ENCODE peak calls at places on chromosomes 1 and 21, in five cellular contexts. L, N, X, O and E are unnamed samples. For H3K4me1, the result is how much of the 10 kb centered on the place peaks cover.

GRCh38 chr1:85319931-85320330 is 43.5 kb upstream of the BCL10 start:
- DNase-seq in L (no peak), N (no peak), X (no peak), O (no peak), E (no peak)

GRCh38 chr1:204438628-204439027 is 27.0 kb upstream of the PPP1R15B start:
- DNase-seq in L (no peak), N (no peak), X (no peak), O (no peak), E (no peak)

GRCh38 chr1:1023700-1024099 is 3.8 kb downstream of the AGRN start:
- DNase-seq in L (no peak), N (no peak), X (no peak), O (no peak), E (no peak)

GRCh38 chr1:171644805-171645483 is 7.5 kb downstream of the MYOC start:
- DNase-seq in L (peak), N (peak), X (peak), O (peak), E (peak)

GRCh38 chr21:34129971-34130597 is 56.7 kb downstream of the MRPS6 start:
- DNase-seq in L (peak), N (no peak), X (no peak), O (no peak), E (peak)

GRCh38 chr1:209883341-209883971 is 54.6 kb upstream of the SYT14 start:
- DNase-seq in L (no peak), N (no peak), X (no peak), O (no peak), E (no peak)

GRCh38 chr1:2412773-2413494 is 570 bp upstream of the PEX10 start:
- DNase-seq in L (peak), N (no peak), X (no peak), O (no peak), E (no peak)

GRCh38 chr1:70195342-70195741 is 10.0 kb downstream of the LRRC40 start:
- DNase-seq in L (no peak), N (no peak), X (no peak), O (no peak), E (no peak)

GRCh38 chr1:21045351-21045750 is 131.3 kb downstream of the EIF4G3 start:
- DNase-seq in L (no peak), N (no peak), X (no peak), O (no peak), E (no peak)

GRCh38 chr1:228374711-228375577 is 31.7 kb downstream of the TRIM11 start:
- DNase-seq in L (no peak), N (no peak), X (no peak), O (no peak), E (no peak)

GRCh38 chr1:56424744-56425493 is 154.4 kb downstream of the PLPP3 start:
- DNase-seq in L (peak), N (peak), X (no peak), O (no peak), E (peak)

GRCh38 chr1:94633051-94633450 is 91.5 kb upstream of the F3 start:
- DNase-seq in L (no peak), N (no peak), X (no peak), O (no peak), E (no peak)

GRCh38 chr1:200154069-200154767 is 126.7 kb downstream of the NR5A2 start:
- DNase-seq in L (peak), N (no peak), X (peak), O (no peak), E (no peak)

GRCh38 chr1:228242313-228242864 is 34.5 kb downstream of the OBSCN start:
- DNase-seq in L (no peak), N (no peak), X (no peak), O (no peak), E (no peak)

GRCh38 chr1:28147264-28148094 is 29.0 kb downstream of the PTAFR start:
- DNase-seq in L (no peak), N (no peak), X (no peak), O (no peak), E (no peak)

GRCh38 chr1:99672022-99672421 is 26.1 kb downstream of the PALMD start:
- DNase-seq in L (no peak), N (no peak), X (no peak), O (no peak), E (no peak)

GRCh38 chr1:234009668-234010067 is 105.2 kb downstream of the SLC35F3 start:
- DNase-seq in L (no peak), N (no peak), X (no peak), O (no peak), E (no peak)

GRCh38 chr1:201275266-201275666 is 8.0 kb upstream of the PKP1 start:
- DNase-seq in L (no peak), N (peak), X (no peak), O (no peak), E (no peak)

GRCh38 chr1:3249846-3250501 is 181.0 kb downstream of the PRDM16 start:
- DNase-seq in L (no peak), N (no peak), X (no peak), O (no peak), E (no peak)

GRCh38 chr1:245099401-245099800 is 55.4 kb upstream of the KIF26B start:
- DNase-seq in L (no peak), N (no peak), X (no peak), O (no peak), E (no peak)

GRCh38 chr1:65417729-65418128 is 2.7 kb upstream of the LEPR start:
- DNase-seq in L (peak), N (no peak), X (no peak), O (no peak), E (no peak)

GRCh38 chr1:33169290-33170055 is 12.4 kb downstream of the TRIM62 start:
- DNase-seq in L (no peak), N (no peak), X (no peak), O (no peak), E (no peak)

GRCh38 chr1:45876000-45876399 is 72.6 kb downstream of the MAST2 start:
- DNase-seq in L (peak), N (no peak), X (no peak), O (no peak), E (no peak)

GRCh38 chr1:245156041-245156735 is 1.4 kb downstream of the KIF26B start:
- DNase-seq in L (peak), N (peak), X (no peak), O (peak), E (peak)

GRCh38 chr1:3061566-3061965 is 7.4 kb upstream of the PRDM16 start:
- DNase-seq in L (no peak), N (no peak), X (no peak), O (no peak), E (no peak)

GRCh38 chr1:218634212-218634611 is 289.1 kb downstream of the TGFB2 start:
- DNase-seq in L (no peak), N (no peak), X (no peak), O (no peak), E (no peak)

GRCh38 chr1:218633238-218633948 is 288.3 kb downstream of the TGFB2 start:
- DNase-seq in L (no peak), N (no peak), X (no peak), O (no peak), E (peak)

GRCh38 chr1:218640213-218640612 is 295.1 kb downstream of the TGFB2 start:
- DNase-seq in L (no peak), N (no peak), X (no peak), O (no peak), E (no peak)

GRCh38 chr1:218642033-218642954 is 297.2 kb downstream of the TGFB2 start:
- DNase-seq in L (no peak), N (no peak), X (no peak), O (no peak), E (no peak)

DNA sequence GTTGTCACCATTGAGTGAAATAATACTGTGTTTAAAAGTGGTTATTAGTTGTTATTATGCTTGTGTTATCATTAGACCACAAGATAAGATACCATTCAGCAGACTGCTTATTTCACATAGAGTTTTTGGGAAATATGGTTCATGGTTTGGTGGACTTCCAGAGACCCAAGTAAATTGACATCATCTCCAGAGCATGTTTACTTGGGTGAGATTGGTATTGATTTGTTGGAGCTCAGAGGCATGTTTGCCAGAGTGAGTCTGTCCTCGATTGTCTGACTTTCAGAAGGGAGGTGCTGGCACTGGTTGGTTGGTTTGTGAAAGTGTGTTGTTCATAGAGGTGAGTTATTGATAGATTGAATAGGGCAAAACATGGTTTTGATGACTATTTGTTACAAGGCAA is 291.4 kb downstream of the TGFB2 start:
- DNase-seq in L (no peak), N (no peak), X (no peak), O (no peak), E (no peak)
- TF ChIP-seq ZNF274 in L (no peak), N (no peak), X (no peak), O (no peak), E (no peak)

DNA sequence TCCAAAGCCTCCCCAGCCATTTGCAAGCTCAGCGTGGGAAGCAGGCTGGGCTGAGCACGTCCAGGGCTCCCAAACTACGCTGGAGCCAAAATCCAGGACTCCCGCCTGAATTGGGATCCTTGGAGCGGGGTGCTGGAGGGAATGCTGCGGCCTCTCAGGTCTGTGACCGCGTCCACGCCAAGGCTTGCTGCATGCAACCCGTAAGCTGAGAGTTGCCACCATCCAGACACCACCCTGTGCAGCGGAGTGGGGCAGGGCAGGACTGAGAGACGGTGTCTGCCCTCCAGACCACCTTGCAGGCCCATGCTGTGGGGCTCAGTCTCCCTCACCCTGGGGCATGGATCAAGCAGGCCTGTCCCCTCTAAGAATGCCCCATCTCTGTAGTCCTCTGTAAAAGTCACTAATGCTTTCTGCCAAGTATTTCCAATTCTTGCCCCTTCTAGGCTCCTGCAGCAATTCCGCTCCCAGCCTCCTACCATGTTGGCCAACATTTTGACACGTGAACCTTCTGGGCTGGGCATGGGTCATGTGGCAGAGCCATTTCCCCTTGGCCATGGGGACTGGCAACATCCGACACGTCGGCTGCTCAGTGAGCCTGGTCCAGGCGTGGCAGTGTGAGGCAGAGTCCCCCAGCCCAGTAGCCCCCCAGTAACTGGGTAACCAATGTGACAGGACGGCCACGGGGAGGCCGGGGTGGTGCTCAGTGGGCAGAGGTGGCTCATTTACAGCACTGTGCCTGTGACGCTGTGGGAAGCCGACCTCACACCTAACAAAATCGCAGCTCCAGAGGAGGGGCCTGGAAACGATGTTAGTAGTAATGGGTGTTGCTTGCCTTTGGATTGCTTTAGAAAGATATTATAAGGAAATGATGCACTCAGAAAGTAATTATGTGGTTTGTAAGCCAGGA is 57.9 kb upstream of the PDE9A start:
- DNase-seq in L (no peak), N (no peak), X (no peak), O (no peak), E (no peak)
- H3K4me1 ChIP-seq in L (under half), N (under half), X (under half), O (under half), E (under half)

DNA sequence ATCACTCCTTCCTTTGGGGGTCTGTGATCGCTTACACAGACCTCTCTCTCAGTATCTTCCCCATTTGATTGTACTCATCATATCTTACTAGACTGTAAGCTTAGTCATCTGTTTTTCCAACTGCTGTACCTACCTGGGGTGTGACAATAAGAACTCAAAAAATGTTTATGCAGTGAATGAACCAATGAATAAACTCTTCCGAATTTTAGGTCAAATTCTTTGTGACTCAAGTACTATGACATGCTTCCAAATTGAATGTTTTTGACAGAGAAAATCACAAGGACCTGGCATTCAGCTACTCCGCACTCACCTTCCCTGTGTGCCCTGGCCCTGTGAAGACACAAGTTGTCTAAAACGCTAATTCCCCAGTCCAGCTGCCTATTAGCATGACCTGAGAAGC is 42.1 kb downstream of the TMCO4 start:
- DNase-seq in L (no peak), N (no peak), X (no peak), O (no peak), E (no peak)
- H3K9ac ChIP-seq in L (no peak), N (peak), X (no peak), O (no peak), E (no peak)

DNA sequence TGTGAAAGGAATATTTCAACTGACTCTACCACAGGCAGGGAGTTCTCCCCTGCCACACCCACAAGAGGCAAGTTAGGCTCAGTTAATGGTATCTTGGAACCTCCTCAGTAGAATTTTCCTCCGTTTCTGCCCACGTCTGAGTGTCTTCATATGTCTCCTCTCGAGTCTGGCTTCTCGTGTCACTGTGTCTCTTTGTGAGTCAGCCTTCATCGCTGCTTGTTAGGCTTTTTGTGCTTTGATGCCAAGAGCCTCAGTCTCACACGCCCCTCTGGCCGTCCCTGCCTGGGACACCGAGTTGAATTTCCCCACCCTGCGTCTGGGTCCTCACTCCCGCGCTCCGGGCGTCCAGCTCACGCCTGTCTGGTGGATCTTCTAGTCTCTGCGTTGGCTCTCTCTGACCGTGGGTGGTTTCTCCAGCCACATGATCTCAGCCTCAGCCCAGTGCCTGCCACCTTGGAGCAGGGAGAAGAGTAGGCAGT is 125.7 kb upstream of the GADD45A start:
- DNase-seq in L (peak), N (no peak), X (no peak), O (no peak), E (no peak)
- TF ChIP-seq ZNF274 in L (no peak), N (no peak), X (no peak), O (no peak), E (no peak)